ENCODE peak calls at places on chromosomes 13 and 19, in five cellular contexts. One of them, this sample, is unnamed.

GRCh38 chr19:21483589-21484170 is 21.7 kb upstream of the ZNF429 start:
- DNase-seq in H1: peak
- DNase-seq in HepG2: no peak
- DNase-seq in GM12878: no peak
- DNase-seq in K562: peak
- DNase-seq in this sample: no peak

GRCh38 chr13:113152894-113153809 is 5.3 kb upstream of the PROZ start:
- DNase-seq in K562: peak
- DNase-seq in H1: peak
- DNase-seq in HepG2: peak
- DNase-seq in GM12878: no peak
- DNase-seq in this sample: no peak

GRCh38 chr19:37977992-37978391 is 71.0 kb downstream of the SIPA1L3 start:
- DNase-seq in K562: no peak
- DNase-seq in H1: no peak
- DNase-seq in HepG2: no peak
- DNase-seq in GM12878: no peak
- DNase-seq in this sample: no peak

GRCh38 chr13:106599875-106600797 is 32.2 kb upstream of the ARGLU1 start:
- DNase-seq in HepG2: no peak
- DNase-seq in GM12878: no peak
- DNase-seq in H1: no peak
- DNase-seq in K562: no peak
- DNase-seq in this sample: no peak

GRCh38 chr13:48094404-48094780 is 512 bp downstream of the MED4 start:
- DNase-seq in GM12878: no peak
- DNase-seq in K562: no peak
- DNase-seq in HepG2: no peak
- DNase-seq in H1: no peak
- DNase-seq in this sample: no peak

GRCh38 chr13:113598081-113598410 is 13.5 kb downstream of the TFDP1 start:
- DNase-seq in K562: no peak
- DNase-seq in HepG2: no peak
- DNase-seq in GM12878: no peak
- DNase-seq in H1: no peak
- DNase-seq in this sample: no peak

GRCh38 chr13:113532156-113532806 is 41.8 kb upstream of the DCUN1D2 start:
- DNase-seq in HepG2: no peak
- DNase-seq in GM12878: no peak
- DNase-seq in H1: peak
- DNase-seq in K562: no peak
- DNase-seq in this sample: no peak

GRCh38 chr13:100989424-100989823 is 314.8 kb upstream of the TMTC4 start:
- DNase-seq in H1: no peak
- DNase-seq in K562: no peak
- DNase-seq in GM12878: no peak
- DNase-seq in HepG2: no peak
- DNase-seq in this sample: no peak

GRCh38 chr19:21571316-21571715 is 65.9 kb downstream of the ZNF429 start:
- DNase-seq in H1: no peak
- DNase-seq in K562: no peak
- DNase-seq in GM12878: no peak
- DNase-seq in HepG2: no peak
- DNase-seq in this sample: no peak

GRCh38 chr19:34999498-35000337 is at the start of gene GRAMD1A:
- DNase-seq in K562: peak
- DNase-seq in GM12878: no peak
- DNase-seq in H1: peak
- DNase-seq in HepG2: peak
- DNase-seq in this sample: peak
- TF ChIP-seq POLR2A in K562: peak
- TF ChIP-seq POLR2A in GM12878: no peak
- TF ChIP-seq POLR2A in H1: peak
- TF ChIP-seq POLR2A in HepG2: peak
- TF ChIP-seq POLR2A in this sample: no peak

GRCh38 chr19:8519388-8519787 is 5.4 kb upstream of the ZNF414 start:
- DNase-seq in HepG2: no peak
- DNase-seq in H1: no peak
- DNase-seq in K562: no peak
- DNase-seq in GM12878: no peak
- DNase-seq in this sample: no peak
- TF ChIP-seq POLR2AphosphoS5 in HepG2: no peak
- TF ChIP-seq POLR2AphosphoS5 in H1: no peak
- TF ChIP-seq POLR2AphosphoS5 in K562: no peak
- TF ChIP-seq POLR2AphosphoS5 in GM12878: no peak
- TF ChIP-seq POLR2AphosphoS5 in this sample: no peak

GRCh38 chr19:5141926-5142724 is 173.2 kb downstream of the KDM4B start:
- DNase-seq in HepG2: no peak
- DNase-seq in K562: no peak
- DNase-seq in H1: no peak
- DNase-seq in GM12878: no peak
- DNase-seq in this sample: no peak

GRCh38 chr19:5141278-5141925 is 172.5 kb downstream of the KDM4B start:
- DNase-seq in H1: no peak
- DNase-seq in K562: no peak
- DNase-seq in HepG2: no peak
- DNase-seq in GM12878: no peak
- DNase-seq in this sample: no peak

GRCh38 chr19:5144545-5145179 is 175.7 kb downstream of the KDM4B start:
- DNase-seq in K562: no peak
- DNase-seq in HepG2: no peak
- DNase-seq in H1: no peak
- DNase-seq in GM12878: no peak
- DNase-seq in this sample: no peak

GRCh38 chr19:5143471-5144411 is 174.8 kb downstream of the KDM4B start:
- DNase-seq in K562: no peak
- DNase-seq in H1: no peak
- DNase-seq in HepG2: no peak
- DNase-seq in GM12878: no peak
- DNase-seq in this sample: no peak

GRCh38 chr19:5142725-5143097 is 173.8 kb downstream of the KDM4B start:
- DNase-seq in K562: no peak
- DNase-seq in H1: no peak
- DNase-seq in HepG2: no peak
- DNase-seq in GM12878: no peak
- DNase-seq in this sample: no peak
- TF ChIP-seq TAF1 in K562: no peak
- TF ChIP-seq TAF1 in H1: no peak
- TF ChIP-seq TAF1 in HepG2: no peak
- TF ChIP-seq TAF1 in GM12878: no peak
- TF ChIP-seq TAF1 in this sample: no peak

DNA sequence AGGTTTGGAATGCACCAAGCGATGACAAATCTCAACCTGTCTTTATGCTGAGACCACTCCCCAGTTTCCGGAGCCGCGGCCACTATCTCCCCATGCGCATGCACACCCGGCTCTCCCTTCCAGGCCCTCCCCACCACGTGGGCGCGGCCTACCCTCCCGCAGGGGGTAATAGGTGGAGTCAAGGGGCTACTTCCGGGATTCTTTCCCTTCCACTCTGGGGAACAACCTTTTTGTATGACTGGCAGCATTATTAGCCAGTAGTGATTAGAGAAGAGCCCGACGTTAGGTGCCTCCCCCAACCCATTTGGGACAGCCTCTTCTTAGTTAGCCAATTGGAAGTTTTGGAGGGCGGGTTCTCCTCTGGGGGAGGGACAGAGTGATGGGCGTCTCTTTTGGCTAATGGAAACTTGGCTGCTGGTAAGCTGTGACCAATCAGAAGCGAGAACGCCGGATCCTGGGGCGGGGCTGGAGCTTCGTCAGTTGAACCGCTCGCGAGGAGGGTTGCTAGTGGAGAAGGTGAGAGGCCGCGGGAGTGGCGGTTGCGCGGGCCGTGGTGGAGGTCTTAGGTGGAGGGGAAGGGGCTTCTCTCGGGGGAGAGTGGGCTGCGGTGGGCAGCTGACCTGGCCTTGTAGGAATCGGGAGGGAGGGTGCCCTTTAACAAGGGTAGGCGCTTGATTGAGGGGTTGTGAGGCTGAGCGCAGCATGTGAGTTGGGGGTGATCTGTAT is at the start of gene CCDC61:
- DNase-seq in HepG2: peak
- DNase-seq in GM12878: peak
- DNase-seq in H1: peak
- DNase-seq in K562: peak
- DNase-seq in this sample: peak
- TF ChIP-seq POLR2A in HepG2: peak
- TF ChIP-seq POLR2A in GM12878: peak
- TF ChIP-seq POLR2A in H1: peak
- TF ChIP-seq POLR2A in K562: peak
- TF ChIP-seq POLR2A in this sample: peak

GRCh38 chr19:13986348-13986904 is 19.7 kb downstream of the RFX1 start:
- DNase-seq in H1: peak
- DNase-seq in HepG2: no peak
- DNase-seq in GM12878: peak
- DNase-seq in K562: no peak
- DNase-seq in this sample: peak
- TF ChIP-seq POLR2AphosphoS5 in H1: peak
- TF ChIP-seq POLR2AphosphoS5 in HepG2: no peak
- TF ChIP-seq POLR2AphosphoS5 in GM12878: peak
- TF ChIP-seq POLR2AphosphoS5 in K562: no peak
- TF ChIP-seq POLR2AphosphoS5 in this sample: peak